ENCODE peak calls at places on chromosomes 4 and X, in ten cellular contexts. M, G, U, R, Y, K, I, S, A and E are unnamed samples.

GRCh38 chrX:64204701-64205440 is 637 bp downstream of the AMER1 start:
- DNase-seq in M (peak), G (peak), U (peak), R (peak), Y (peak), K (peak), I (peak), S (peak), A (peak), E (peak)

GRCh38 chrX:31333181-31333831 is 261.5 kb upstream of the FTHL17 start:
- DNase-seq in M (no peak), G (no peak), U (no peak), R (no peak), Y (no peak), K (no peak), I (no peak), S (peak), A (no peak), E (peak)

GRCh38 chr4:48858130-48858529 is 27.2 kb downstream of the OCIAD1 start:
- DNase-seq in M (no peak), G (no peak), U (no peak), R (no peak), Y (no peak), K (no peak), I (no peak), S (no peak), A (no peak), E (peak)

GRCh38 chr4:108029731-108030130 is 40.0 kb downstream of the HADH start:
- DNase-seq in M (no peak), G (no peak), U (no peak), R (no peak), Y (no peak), K (no peak), I (no peak), S (no peak), A (no peak), E (peak)

GRCh38 chr4:53702334-53703266 is 111.3 kb upstream of the LNX1 start:
- DNase-seq in M (peak), G (no peak), U (peak), R (peak), Y (no peak), K (no peak), I (peak), S (peak), A (peak), E (peak)

GRCh38 chr4:68433582-68433981 is 13.7 kb upstream of the TMPRSS11E start:
- DNase-seq in M (no peak), G (no peak), U (no peak), R (no peak), Y (no peak), K (no peak), I (no peak), S (no peak), A (no peak), E (no peak)

GRCh38 chr4:140233811-140234696 is 80.1 kb upstream of the MAML3 start:
- DNase-seq in M (no peak), G (no peak), U (no peak), R (no peak), Y (no peak), K (no peak), I (no peak), S (peak), A (no peak), E (peak)

GRCh38 chr4:142095886-142096605 is 459.7 kb downstream of the IL15 start:
- DNase-seq in M (no peak), G (no peak), U (no peak), R (no peak), Y (no peak), K (no peak), I (no peak), S (peak), A (peak), E (peak)